ENCODE peak calls at places on chromosomes 7 and 10, in five cellular contexts. M is aorta, C is hypothalamus, B is mucosa of gallbladder, E is dorsolateral prefrontal cortex. I is an unnamed sample.

GRCh38 chr7:20280475-20281351 is 50.0 kb upstream of the ITGB8 start:
- DNase-seq in M (no peak), C (no peak), B (no peak), E (no peak), I (no peak)

GRCh38 chr7:131556055-131556911 is at the start of gene PODXL:
- DNase-seq in M (peak), C (no peak), B (peak), E (peak), I (peak)

GRCh38 chr10:115771755-115772154 is 501.3 kb downstream of the GFRA1 start:
- DNase-seq in M (no peak), C (no peak), B (no peak), E (no peak), I (no peak)

GRCh38 chr10:28291881-28292297 is 11.0 kb downstream of the MPP7 start:
- DNase-seq in M (no peak), C (no peak), B (no peak), E (no peak), I (no peak)

GRCh38 chr10:36766921-36767320 is 358.5 kb upstream of the ANKRD30A start:
- DNase-seq in M (no peak), C (no peak), B (no peak), E (no peak), I (no peak)

GRCh38 chr10:69572159-69573055 is 815 bp downstream of the NEUROG3 start:
- DNase-seq in M (no peak), C (no peak), B (no peak), E (no peak), I (no peak)

GRCh38 chr10:7507887-7508726 is 97.3 kb upstream of the SFMBT2 start:
- DNase-seq in M (no peak), C (no peak), B (no peak), E (no peak), I (no peak)

GRCh38 chr10:11684717-11685645 is 57.2 kb upstream of the ECHDC3 start:
- DNase-seq in M (peak), C (no peak), B (peak), E (peak), I (peak)

GRCh38 chr7:139648941-139649425 is 125.5 kb downstream of the CLEC2L start:
- DNase-seq in M (no peak), C (no peak), B (peak), E (no peak), I (no peak)

GRCh38 chr10:132410056-132410778 is 13.2 kb downstream of the PWWP2B start:
- DNase-seq in M (no peak), C (no peak), B (no peak), E (no peak), I (no peak)

GRCh38 chr7:50649259-50649885 is 84.2 kb upstream of the DDC start:
- DNase-seq in M (no peak), C (no peak), B (no peak), E (no peak), I (no peak)

GRCh38 chr10:15169555-15170407 is 1.3 kb upstream of the NMT2 start:
- DNase-seq in M (no peak), C (no peak), B (no peak), E (no peak), I (peak)

GRCh38 chr10:73827346-73828089 is 16.1 kb upstream of the NDST2 start:
- DNase-seq in M (no peak), C (no peak), B (no peak), E (no peak), I (no peak)

GRCh38 chr7:10412426-10413019 is 561.1 kb upstream of the PHF14 start:
- DNase-seq in M (no peak), C (no peak), B (peak), E (no peak), I (no peak)

GRCh38 chr7:152435384-152436278 is at the start of gene KMT2C:
- DNase-seq in M (peak), C (no peak), B (peak), E (no peak), I (peak)

GRCh38 chr7:108375668-108376067 is 80.6 kb downstream of the NRCAM start:
- DNase-seq in M (no peak), C (no peak), B (no peak), E (no peak), I (no peak)

GRCh38 chr10:119715628-119716505 is 10.0 kb upstream of the INPP5F start:
- DNase-seq in M (no peak), C (no peak), B (no peak), E (no peak), I (no peak)